ENCODE peak calls at places on chromosomes 5 and 9, in ten cellular contexts. P is A549, J is endothelial cell of umbilical vein, A is MM.1S, H is BJ, I is heart left ventricle, D is DND-41, U is fibroblast of lung, W is fibroblast of pulmonary artery, R is hepatocyte. Y is an unnamed sample.

GRCh38 chr5:124819201-124819600 is 72.8 kb upstream of the ZNF608 start:
- DNase-seq in P (no peak), J (no peak), A (no peak), H (no peak), I (no peak), D (no peak), U (no peak), W (no peak), R (no peak), Y (no peak)

GRCh38 chr9:86705474-86705873 is 241.8 kb downstream of the GAS1 start:
- DNase-seq in P (no peak), J (no peak), A (no peak), H (no peak), I (no peak), D (no peak), U (no peak), W (no peak), R (no peak), Y (no peak)

GRCh38 chr9:121725008-121725795 is 73.8 kb downstream of the DAB2IP start:
- DNase-seq in P (no peak), J (peak), A (no peak), H (peak), I (peak), D (no peak), U (peak), W (peak), R (peak), Y (no peak)

GRCh38 chr9:35757527-35758275 is 3.6 kb upstream of the MSMP start:
- DNase-seq in P (peak), J (peak), A (no peak), H (no peak), I (peak), D (no peak), U (no peak), W (no peak), R (no peak), Y (no peak)

GRCh38 chr9:113624721-113625120 is 161.2 kb downstream of the RGS3 start:
- DNase-seq in P (no peak), J (no peak), A (no peak), H (no peak), I (no peak), D (no peak), U (peak), W (no peak), R (no peak), Y (no peak)

GRCh38 chr5:150130493-150130922 is 25.1 kb downstream of the PDGFRB start:
- DNase-seq in P (no peak), J (no peak), A (no peak), H (no peak), I (no peak), D (no peak), U (no peak), W (no peak), R (no peak), Y (no peak)

GRCh38 chr9:116987902-116988301 is 300.8 kb downstream of the TRIM32 start:
- DNase-seq in P (no peak), J (no peak), A (no peak), H (no peak), I (no peak), D (no peak), U (no peak), W (no peak), R (no peak), Y (no peak)

GRCh38 chr9:13513262-13513661 is 233.8 kb upstream of the MPDZ start:
- DNase-seq in P (no peak), J (no peak), A (no peak), H (no peak), I (no peak), D (no peak), U (no peak), W (peak), R (peak), Y (no peak)

GRCh38 chr5:142403583-142403982 is 78.8 kb upstream of the SPRY4 start:
- DNase-seq in P (no peak), J (no peak), A (no peak), H (no peak), I (no peak), D (no peak), U (no peak), W (no peak), R (peak), Y (no peak)

GRCh38 chr5:143315929-143316328 is 87.6 kb downstream of the NR3C1 start:
- DNase-seq in P (no peak), J (no peak), A (no peak), H (no peak), I (no peak), D (no peak), U (peak), W (no peak), R (no peak), Y (no peak)

GRCh38 chr9:137157618-137158502 is 12.0 kb downstream of the LRRC26 start:
- DNase-seq in P (no peak), J (no peak), A (peak), H (no peak), I (no peak), D (no peak), U (no peak), W (no peak), R (no peak), Y (no peak)

GRCh38 chr5:123344819-123345426 is 78.3 kb downstream of the CEP120 start:
- DNase-seq in P (peak), J (peak), A (peak), H (no peak), I (no peak), D (no peak), U (peak), W (peak), R (peak), Y (no peak)

GRCh38 chr5:41863871-41864486 is 6.2 kb downstream of the OXCT1 start:
- DNase-seq in P (no peak), J (no peak), A (no peak), H (no peak), I (no peak), D (no peak), U (peak), W (peak), R (no peak), Y (no peak)

GRCh38 chr9:88011005-88011766 is 36.9 kb upstream of the CDK20 start:
- DNase-seq in P (peak), J (no peak), A (no peak), H (no peak), I (no peak), D (no peak), U (peak), W (peak), R (peak), Y (no peak)

GRCh38 chr9:128027166-128027539 is 40.0 kb downstream of the NAIF1 start:
- DNase-seq in P (no peak), J (peak), A (no peak), H (no peak), I (no peak), D (no peak), U (no peak), W (peak), R (no peak), Y (no peak)

GRCh38 chr9:92983984-92984589 is 36.8 kb downstream of the FGD3 start:
- DNase-seq in P (peak), J (no peak), A (no peak), H (no peak), I (no peak), D (peak), U (no peak), W (no peak), R (no peak), Y (no peak)

GRCh38 chr9:131503626-131504465 is 1.1 kb downstream of the POMT1 start:
- DNase-seq in P (peak), J (peak), A (no peak), H (no peak), I (no peak), D (peak), U (peak), W (no peak), R (peak), Y (no peak)

GRCh38 chr5:56259002-56259511 is 25.9 kb upstream of the ANKRD55 start:
- DNase-seq in P (peak), J (peak), A (no peak), H (peak), I (no peak), D (no peak), U (peak), W (peak), R (peak), Y (no peak)

GRCh38 chr5:177366528-177367322 is 9.0 kb downstream of the RGS14 start:
- DNase-seq in P (no peak), J (peak), A (no peak), H (peak), I (peak), D (no peak), U (peak), W (peak), R (peak), Y (no peak)

GRCh38 chr5:177369050-177369912 is 11.6 kb downstream of the RGS14 start:
- DNase-seq in P (peak), J (peak), A (peak), H (no peak), I (no peak), D (peak), U (no peak), W (peak), R (peak), Y (no peak)

GRCh38 chr5:177365845-177366527 is 8.3 kb downstream of the RGS14 start:
- DNase-seq in P (no peak), J (no peak), A (no peak), H (no peak), I (no peak), D (no peak), U (no peak), W (no peak), R (no peak), Y (no peak)

GRCh38 chr5:177367981-177368960 is 10.5 kb downstream of the RGS14 start:
- DNase-seq in P (no peak), J (no peak), A (no peak), H (no peak), I (no peak), D (no peak), U (no peak), W (no peak), R (no peak), Y (no peak)

GRCh38 chr5:177367323-177367848 is 9.7 kb downstream of the RGS14 start:
- DNase-seq in P (no peak), J (no peak), A (no peak), H (no peak), I (no peak), D (no peak), U (no peak), W (no peak), R (no peak), Y (no peak)
- TF ChIP-seq CTCF in P (no peak), J (no peak), A (no peak), H (peak), I (no peak), D (no peak), U (no peak), W (no peak), R (no peak), Y (no peak)

DNA sequence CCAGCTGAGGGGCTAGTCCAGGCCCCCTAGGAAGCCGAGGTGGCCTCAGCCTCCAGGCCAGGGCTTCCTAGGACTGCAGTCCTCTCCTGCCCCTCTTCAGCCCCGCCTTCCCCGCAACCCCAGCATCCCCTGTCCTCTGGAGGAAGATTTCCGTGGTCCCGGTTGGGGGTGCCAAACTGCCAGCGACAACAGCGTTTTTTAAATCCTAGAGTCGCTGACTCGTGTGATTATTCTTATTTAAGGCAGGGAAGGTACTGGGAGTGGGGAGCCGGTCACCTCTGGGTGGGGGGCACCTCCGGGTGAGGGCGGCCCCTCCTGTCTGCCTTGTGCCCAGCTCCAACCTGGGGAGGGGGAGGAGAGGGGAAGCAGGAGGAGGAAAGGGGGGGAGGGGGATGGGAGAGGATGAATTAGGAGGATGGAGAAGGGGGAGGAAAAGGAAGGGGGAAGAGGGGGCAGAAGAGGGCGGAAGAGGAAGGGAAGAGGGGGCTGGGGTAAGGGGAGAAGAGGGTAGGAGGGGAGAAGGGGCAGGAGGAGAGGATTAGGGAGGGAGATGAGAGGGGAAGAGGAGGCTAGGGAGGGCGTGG is 173.1 kb upstream of the IER5L start:
- DNase-seq in P (no peak), J (no peak), A (no peak), H (no peak), I (no peak), D (no peak), U (no peak), W (no peak), R (no peak), Y (no peak)
- H3K4me3 ChIP-seq in P (no peak), J (no peak), A (no peak), H (no peak), I (no peak), D (no peak), U (no peak), W (no peak), R (no peak), Y (no peak)

GRCh38 chr9:100602302-100602930 is 24.5 kb downstream of the CAVIN4 start:
- DNase-seq in P (peak), J (peak), A (peak), H (no peak), I (no peak), D (peak), U (peak), W (peak), R (peak), Y (no peak)
- TF ChIP-seq CTCF in P (peak), J (peak), A (peak), H (peak), I (peak), D (peak), U (peak), W (peak), R (peak), Y (peak)

GRCh38 chr9:15249042-15249818 is 57.8 kb downstream of the TTC39B start:
- DNase-seq in P (no peak), J (peak), A (no peak), H (peak), I (no peak), D (no peak), U (peak), W (peak), R (no peak), Y (no peak)
- H3K4me3 ChIP-seq in P (no peak), J (no peak), A (no peak), H (no peak), I (peak), D (no peak), U (no peak), W (no peak), R (no peak), Y (no peak)